ENCODE peak calls at places on chromosomes 4 and X, in five cellular contexts. B, Q, G, N and O are unnamed samples.

GRCh38 chrX:144627947-144628346 is 619.4 kb upstream of the SPANXN1 start:
- DNase-seq in N (no peak), B (no peak), G (no peak), Q (no peak), O (no peak)

GRCh38 chr4:158621729-158622128 is 50.0 kb downstream of the C4orf46 start:
- DNase-seq in N (no peak), Q (no peak), G (no peak), B (no peak), O (no peak)

GRCh38 chr4:183610613-183611012 is 48.4 kb downstream of the RWDD4 start:
- DNase-seq in B (no peak), N (peak; percentile 28), Q (no peak), G (no peak), O (no peak)

GRCh38 chr4:4671774-4672349 is 130.0 kb upstream of the STX18 start:
- DNase-seq in G (no peak), B (no peak), Q (no peak), N (no peak), O (no peak)

GRCh38 chr4:12889054-12889453 is 595.1 kb downstream of the RAB28 start:
- DNase-seq in N (no peak), B (no peak), G (no peak), Q (no peak), O (no peak)

GRCh38 chr4:98102660-98103059 is 40.6 kb downstream of the STPG2 start:
- DNase-seq in Q (no peak), B (no peak), G (no peak), N (no peak), O (no peak)

GRCh38 chr4:138592801-138593200 is 350.7 kb upstream of the SLC7A11 start:
- DNase-seq in Q (no peak), B (no peak), G (no peak), N (no peak), O (no peak)

GRCh38 chr4:25879991-25880641 is 17.3 kb upstream of the SEL1L3 start:
- DNase-seq in B (no peak), G (no peak), N (no peak), Q (no peak), O (no peak)

GRCh38 chr4:74543247-74543670 is 98.3 kb downstream of the AREG start:
- DNase-seq in N (no peak), Q (no peak), B (no peak), G (no peak), O (no peak)

GRCh38 chrX:43316161-43316560 is 339.9 kb upstream of the MAOA start:
- DNase-seq in G (no peak), Q (no peak), N (no peak), B (no peak), O (no peak)

GRCh38 chrX:38620623-38621022 is 59.3 kb downstream of the TSPAN7 start:
- DNase-seq in N (no peak), G (no peak), B (no peak), Q (no peak), O (no peak)

GRCh38 chrX:120462370-120462769 is 6.7 kb downstream of the LAMP2 start:
- DNase-seq in N (no peak), G (no peak), Q (no peak), B (no peak), O (no peak)

DNA sequence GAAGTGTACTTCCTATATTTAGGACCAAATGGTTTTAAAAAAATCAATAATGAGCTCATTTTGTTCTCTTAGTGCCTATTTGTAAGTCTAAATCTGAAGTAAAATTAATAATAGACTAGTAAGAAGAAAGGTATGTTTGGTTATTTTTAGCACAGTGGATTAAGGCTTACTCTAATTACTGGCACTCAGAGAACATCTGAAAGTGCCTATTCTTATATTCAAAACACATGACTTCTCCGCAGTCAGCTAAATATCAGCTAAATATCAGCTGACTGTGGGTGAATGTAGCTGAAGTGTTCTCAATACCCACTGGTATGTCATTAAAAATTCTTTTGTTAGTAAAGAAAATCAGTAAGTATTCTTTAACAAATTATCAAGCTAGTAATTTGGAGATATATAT is 6.0 kb downstream of the AP1S2 start:
- DNase-seq in N (peak; percentile 12), G (no peak), B (no peak), Q (no peak), O (no peak)
- TF ChIP-seq CTCF in N (no peak), G (no peak), B (no peak), Q (no peak), O (no peak)

GRCh38 chr4:173316060-173316459 is 18.1 kb downstream of the HMGB2 start:
- DNase-seq in G (no peak), B (no peak), Q (no peak), N (no peak), O (no peak)

GRCh38 chr4:173314715-173315114 is 19.4 kb downstream of the HMGB2 start:
- DNase-seq in N (no peak), Q (no peak), G (no peak), B (no peak), O (no peak)

GRCh38 chr4:173319696-173320095 is 14.5 kb downstream of the HMGB2 start:
- DNase-seq in B (no peak), G (no peak), Q (no peak), N (no peak), O (peak; percentile 22)

GRCh38 chr4:173317003-173317402 is 17.2 kb downstream of the HMGB2 start:
- DNase-seq in B (peak; percentile 72), G (no peak), N (no peak), Q (no peak), O (no peak)

DNA sequence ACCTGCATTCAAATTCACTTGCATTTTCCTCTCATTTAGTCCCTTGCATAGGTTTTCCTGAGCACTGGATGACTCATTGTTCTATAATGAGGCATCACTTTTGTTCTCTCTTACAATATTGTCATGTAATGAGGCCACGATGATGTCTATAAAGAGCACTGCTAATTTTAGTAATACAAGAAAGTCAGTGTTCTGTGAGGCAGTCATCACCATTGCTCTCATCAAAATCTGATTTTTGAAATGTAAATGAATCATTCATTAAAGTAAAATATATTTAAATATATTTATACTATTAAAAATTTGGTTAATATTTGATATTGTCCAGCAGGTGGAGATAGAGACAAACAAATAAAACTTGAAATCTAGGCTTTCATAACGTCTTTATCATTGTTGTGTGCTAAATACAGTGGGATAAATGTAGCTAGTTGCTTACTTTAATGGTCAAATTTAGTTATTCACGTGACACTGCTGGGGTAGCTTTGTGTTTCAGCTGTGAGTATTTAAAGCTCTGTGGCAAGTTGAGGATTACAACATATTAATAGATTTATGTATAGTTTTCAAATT is 15.4 kb downstream of the HMGB2 start:
- DNase-seq in Q (no peak), N (no peak), B (peak; percentile 35), G (no peak), O (peak; percentile 40)
- TF ChIP-seq CTCF in Q (peak; percentile 34), N (no peak), B (no peak), G (peak; percentile 31), O (peak; percentile 88)

GRCh38 chr4:170589597-170590191 is 499.9 kb upstream of the AADAT start:
- DNase-seq in N (no peak), G (no peak), B (peak; percentile 63), Q (no peak), O (no peak)
- TF ChIP-seq CTCF in N (no peak), G (peak; percentile 67), B (peak; percentile 58), Q (peak; percentile 37), O (no peak)

GRCh38 chr4:84583871-84584373 is 995 bp downstream of the CDS1 start:
- DNase-seq in N (no peak), G (no peak), Q (no peak), B (no peak), O (no peak)
- TF ChIP-seq CTCF in N (no peak), G (no peak), Q (no peak), B (no peak), O (no peak)

DNA sequence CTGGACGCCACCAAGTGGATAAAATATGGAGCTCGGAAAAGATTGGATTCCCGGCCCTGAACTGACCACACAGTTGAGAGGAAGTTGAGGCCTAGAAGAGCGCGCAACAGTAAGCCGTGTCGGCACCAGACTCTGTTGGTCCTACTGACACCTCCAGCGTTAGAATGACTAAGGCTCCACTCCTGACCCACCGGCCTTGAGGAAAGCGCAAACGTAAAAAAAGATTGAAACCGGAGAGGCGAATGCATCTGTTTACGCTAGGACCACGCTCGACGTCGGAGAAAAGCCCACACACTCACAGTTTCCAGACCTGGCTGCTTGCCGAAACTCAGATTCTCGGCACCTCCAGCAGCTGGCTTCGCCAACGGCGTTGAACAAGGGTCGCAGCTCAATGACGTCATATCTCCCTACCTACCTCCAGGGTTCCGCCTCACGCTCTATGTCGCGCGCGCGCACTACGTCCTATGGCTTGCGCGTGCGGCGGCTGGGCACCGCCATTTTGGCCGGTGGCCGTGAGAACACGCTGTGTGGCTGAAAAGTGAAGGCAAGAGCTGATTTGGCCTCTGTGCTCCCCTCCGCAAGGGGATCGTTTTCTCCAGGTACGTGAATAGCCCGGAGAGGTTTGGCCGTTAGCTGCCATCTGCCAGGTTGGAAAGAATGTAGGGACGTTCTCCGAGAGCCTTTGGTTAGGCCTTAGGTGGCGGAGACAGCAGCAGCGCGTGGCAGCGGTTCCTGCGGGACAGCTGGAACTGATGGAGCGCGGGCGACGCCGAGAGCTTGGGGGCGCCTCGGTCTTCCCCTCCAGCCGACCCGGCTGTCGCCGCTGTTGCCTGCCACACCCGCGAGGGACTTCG is at the start of the genes ABCE1 and ANAPC10:
- DNase-seq in B (peak; percentile 100), Q (peak; percentile 98), N (peak; percentile 98), G (peak; percentile 68), O (peak; percentile 96)
- TF ChIP-seq CTCF in B (no peak), Q (peak; percentile 23), N (peak; percentile 30), G (no peak), O (peak; percentile 13)